ENCODE peak calls at places on chromosomes 3 and 15, in seven cellular contexts. N is activated T-cell treated with anti-CD3 and anti-CD28 coated beads, Interleukin-2, amount 50 U/mL, for 72 hours; D is NCI-H524; W is 8988T; A is GM20000; S is cardiac fibroblast; G is iPS-NIHi11. K is an unnamed sample.

GRCh38 chr3:2096196-2096595 is 2.5 kb upstream of the CNTN4 start:
- DNase-seq in G (no peak), W (no peak), A (no peak), S (no peak), N (no peak), D (no peak), K (no peak)

GRCh38 chr15:40803076-40803475 is 3.8 kb upstream of the ZFYVE19 start:
- DNase-seq in D (no peak), N (no peak), W (no peak), S (no peak), A (no peak), G (no peak), K (no peak)

GRCh38 chr3:73661262-73661661 is 36.5 kb upstream of the PDZRN3 start:
- DNase-seq in G (no peak), N (no peak), D (no peak), S (no peak), A (no peak), W (no peak), K (no peak)

GRCh38 chr15:43531018-43531667 is 13.7 kb downstream of the MAP1A start:
- DNase-seq in N (no peak), G (peak), D (no peak), S (no peak), A (no peak), W (no peak), K (no peak)

GRCh38 chr3:42014949-42015533 is 53.1 kb upstream of the ULK4 start:
- DNase-seq in A (peak), N (peak), S (peak), G (peak), W (peak), D (peak), K (peak)

GRCh38 chr15:78018968-78019644 is 58.4 kb downstream of the TBC1D2B start:
- DNase-seq in N (no peak), W (no peak), D (no peak), G (no peak), S (no peak), A (peak), K (no peak)

GRCh38 chr3:39332525-39332924 is 3.0 kb downstream of the CCR8 start:
- DNase-seq in A (no peak), W (no peak), G (no peak), N (no peak), D (no peak), S (no peak), K (no peak)

GRCh38 chr15:40100947-40101905 is 7.5 kb downstream of the BMF start:
- DNase-seq in G (no peak), S (no peak), N (no peak), D (no peak), W (no peak), A (no peak), K (no peak)

GRCh38 chr3:169660709-169661566 is 2.6 kb downstream of the MECOM start:
- DNase-seq in S (peak), A (peak), D (peak), W (no peak), G (no peak), N (no peak), K (no peak)

GRCh38 chr3:117473981-117474563 is 764.5 kb downstream of the TUSC7 start:
- DNase-seq in A (no peak), N (no peak), D (no peak), S (no peak), G (no peak), W (no peak), K (no peak)

GRCh38 chr3:180018588-180018987 is 18.1 kb downstream of the PEX5L start:
- DNase-seq in G (peak), D (peak), A (peak), W (no peak), S (no peak), N (no peak), K (no peak)

GRCh38 chr3:14413381-14414071 is 11.1 kb downstream of the SLC6A6 start:
- DNase-seq in N (no peak), G (no peak), A (no peak), D (no peak), S (no peak), W (no peak), K (no peak)

GRCh38 chr15:65099336-65099735 is 15.7 kb downstream of the UBAP1L start:
- DNase-seq in N (no peak), G (no peak), A (no peak), W (no peak), D (no peak), S (no peak), K (no peak)

GRCh38 chr3:12446298-12446697 is 38.0 kb upstream of the TSEN2 start:
- DNase-seq in A (no peak), W (no peak), G (no peak), N (no peak), D (no peak), S (no peak), K (no peak)

GRCh38 chr3:101642441-101642840 is 34.5 kb downstream of the ZBTB11 start:
- DNase-seq in W (no peak), N (no peak), G (no peak), S (no peak), A (no peak), D (no peak), K (no peak)

GRCh38 chr3:196537319-196537984 is 22.3 kb upstream of the SMCO1 start:
- DNase-seq in D (peak), W (no peak), S (peak), G (peak), N (peak), A (peak), K (no peak)

GRCh38 chr3:170517251-170517945 is 68.5 kb downstream of the SLC7A14 start:
- DNase-seq in D (no peak), W (no peak), S (no peak), G (no peak), N (no peak), A (no peak), K (no peak)

GRCh38 chr3:14317057-14317553 is 85.3 kb upstream of the SLC6A6 start:
- DNase-seq in S (no peak), D (no peak), N (no peak), A (no peak), G (peak), W (no peak), K (no peak)

GRCh38 chr15:41892621-41893421 is 1.0 kb downstream of the SPTBN5 start:
- DNase-seq in G (peak), N (no peak), W (no peak), D (no peak), A (peak), S (peak), K (no peak)

GRCh38 chr15:78709263-78709882 is 68.4 kb upstream of the CHRNB4 start:
- DNase-seq in D (peak), S (peak), W (peak), G (peak), N (peak), A (peak), K (no peak)